ENCODE peak calls at places on chromosomes 3 and 15, in five cellular contexts. Z is hippocampal formation; Y is HEK293T; Q is COR-L47; L is effector memory CD8-positive, alpha-beta T cell. T is an unnamed sample.

GRCh38 chr3:152267831-152268500 is 763 bp upstream of the MBNL1 start:
- DNase-seq in Y (no peak), Z (no peak), L (no peak), Q (no peak), T (no peak)

GRCh38 chr3:41668366-41668765 is 293.5 kb downstream of the ULK4 start:
- DNase-seq in Q (no peak), L (no peak), Z (no peak), Y (no peak), T (no peak)

GRCh38 chr3:99686469-99686868 is 48.1 kb downstream of the COL8A1 start:
- DNase-seq in Q (no peak), Z (no peak), L (no peak), Y (no peak), T (no peak)

GRCh38 chr15:59553879-59554735 is 57.5 kb upstream of the GCNT3 start:
- DNase-seq in Z (no peak), L (no peak), Y (no peak), Q (peak), T (peak)

GRCh38 chr15:39593071-39594055 is 12.5 kb downstream of the THBS1 start:
- DNase-seq in L (no peak), Z (no peak), Y (no peak), Q (no peak), T (no peak)

GRCh38 chr3:151219056-151219455 is 16.0 kb upstream of the GPR171 start:
- DNase-seq in Z (no peak), L (no peak), Q (no peak), Y (no peak), T (no peak)

GRCh38 chr15:101494251-101494796 is 4.8 kb upstream of the PCSK6 start:
- DNase-seq in Q (no peak), L (no peak), Z (no peak), Y (no peak), T (no peak)

GRCh38 chr3:14766428-14767244 is 52.1 kb upstream of the FGD5 start:
- DNase-seq in Y (no peak), L (no peak), Q (no peak), Z (no peak), T (no peak)

GRCh38 chr3:128006061-128006470 is 46.2 kb upstream of the SEC61A1 start:
- DNase-seq in Y (no peak), Q (no peak), L (no peak), Z (no peak), T (no peak)

GRCh38 chr3:98282205-98282604 is at the start of gene OR5H2:
- DNase-seq in Q (no peak), Y (no peak), L (no peak), Z (no peak), T (no peak)

GRCh38 chr15:101003076-101003475 is 83.9 kb downstream of the LRRK1 start:
- DNase-seq in Y (no peak), Q (no peak), L (no peak), Z (no peak), T (no peak)

GRCh38 chr15:55530861-55531313 is 22.9 kb upstream of the DNAAF4 start:
- DNase-seq in Y (no peak), Q (no peak), L (no peak), Z (no peak), T (no peak)